ENCODE peak calls at places on chromosomes 16 and 17, in nine cellular contexts. One of them, this sample, is unnamed.

GRCh38 chr16:56807011-56807675 is 57.9 kb upstream of the SLC12A3 start:
- DNase-seq in cardiac muscle cell: peak; percentile 55
- DNase-seq in heart right ventricle: no peak
- DNase-seq in upper lobe of right lung: no peak
- DNase-seq in thoracic aorta: no peak
- DNase-seq in GM23338: no peak
- DNase-seq in H1: no peak
- DNase-seq in endodermal cell: no peak
- DNase-seq in prostate gland: peak; percentile 53
- DNase-seq in this sample: no peak

GRCh38 chr16:73890524-73891500 is 405.8 kb upstream of the PSMD7 start:
- DNase-seq in cardiac muscle cell: peak; percentile 26
- DNase-seq in heart right ventricle: no peak
- DNase-seq in upper lobe of right lung: no peak
- DNase-seq in thoracic aorta: no peak
- DNase-seq in GM23338: peak; percentile 77
- DNase-seq in H1: peak; percentile 49
- DNase-seq in endodermal cell: peak; percentile 79
- DNase-seq in prostate gland: no peak
- DNase-seq in this sample: no peak

GRCh38 chr17:46026045-46026814 is 27.2 kb downstream of the STH start:
- DNase-seq in cardiac muscle cell: no peak
- DNase-seq in heart right ventricle: peak; percentile 32
- DNase-seq in upper lobe of right lung: no peak
- DNase-seq in thoracic aorta: no peak
- DNase-seq in GM23338: peak; percentile 41
- DNase-seq in H1: no peak
- DNase-seq in endodermal cell: peak; percentile 76
- DNase-seq in prostate gland: no peak
- DNase-seq in this sample: no peak

GRCh38 chr16:66948034-66948821 is 12.8 kb upstream of the CES3 start:
- DNase-seq in cardiac muscle cell: no peak
- DNase-seq in heart right ventricle: no peak
- DNase-seq in upper lobe of right lung: no peak
- DNase-seq in thoracic aorta: no peak
- DNase-seq in GM23338: peak; percentile 27
- DNase-seq in H1: no peak
- DNase-seq in endodermal cell: peak; percentile 63
- DNase-seq in prostate gland: no peak
- DNase-seq in this sample: no peak

GRCh38 chr16:50712568-50712914 is 19.1 kb downstream of the NOD2 start:
- DNase-seq in cardiac muscle cell: peak; percentile 90
- DNase-seq in heart right ventricle: no peak
- DNase-seq in upper lobe of right lung: no peak
- DNase-seq in thoracic aorta: no peak
- DNase-seq in GM23338: no peak
- DNase-seq in H1: no peak
- DNase-seq in endodermal cell: no peak
- DNase-seq in prostate gland: no peak
- DNase-seq in this sample: no peak

GRCh38 chr16:57999366-57999970 is 1.0 kb downstream of the ZNF319 start:
- DNase-seq in cardiac muscle cell: no peak
- DNase-seq in heart right ventricle: no peak
- DNase-seq in upper lobe of right lung: no peak
- DNase-seq in thoracic aorta: no peak
- DNase-seq in GM23338: no peak
- DNase-seq in H1: no peak
- DNase-seq in endodermal cell: peak; percentile 67
- DNase-seq in prostate gland: no peak
- DNase-seq in this sample: no peak

GRCh38 chr17:31488264-31488981 is 96.9 kb downstream of the RAB11FIP4 start:
- DNase-seq in cardiac muscle cell: no peak
- DNase-seq in heart right ventricle: no peak
- DNase-seq in upper lobe of right lung: peak; percentile 83
- DNase-seq in thoracic aorta: no peak
- DNase-seq in GM23338: peak; percentile 61
- DNase-seq in H1: no peak
- DNase-seq in endodermal cell: peak; percentile 87
- DNase-seq in prostate gland: no peak
- DNase-seq in this sample: no peak

GRCh38 chr16:27452569-27453475 is 50.8 kb downstream of the IL21R start:
- DNase-seq in cardiac muscle cell: no peak
- DNase-seq in heart right ventricle: no peak
- DNase-seq in upper lobe of right lung: no peak
- DNase-seq in thoracic aorta: no peak
- DNase-seq in GM23338: no peak
- DNase-seq in H1: no peak
- DNase-seq in endodermal cell: no peak
- DNase-seq in prostate gland: no peak
- DNase-seq in this sample: no peak

GRCh38 chr17:53722407-53722806 is 100.3 kb upstream of the KIF2B start:
- DNase-seq in cardiac muscle cell: peak; percentile 98
- DNase-seq in heart right ventricle: no peak
- DNase-seq in upper lobe of right lung: no peak
- DNase-seq in thoracic aorta: no peak
- DNase-seq in GM23338: no peak
- DNase-seq in H1: no peak
- DNase-seq in endodermal cell: no peak
- DNase-seq in prostate gland: no peak
- DNase-seq in this sample: no peak

GRCh38 chr17:79160980-79161621 is 86.5 kb downstream of the ENGASE start:
- DNase-seq in cardiac muscle cell: peak; percentile 26
- DNase-seq in heart right ventricle: no peak
- DNase-seq in upper lobe of right lung: no peak
- DNase-seq in thoracic aorta: no peak
- DNase-seq in GM23338: peak; percentile 43
- DNase-seq in H1: no peak
- DNase-seq in endodermal cell: no peak
- DNase-seq in prostate gland: no peak
- DNase-seq in this sample: no peak

GRCh38 chr16:66574081-66574480 is 5.2 kb upstream of the CMTM2 start:
- DNase-seq in cardiac muscle cell: peak; percentile 37
- DNase-seq in heart right ventricle: no peak
- DNase-seq in upper lobe of right lung: no peak
- DNase-seq in thoracic aorta: no peak
- DNase-seq in GM23338: no peak
- DNase-seq in H1: no peak
- DNase-seq in endodermal cell: no peak
- DNase-seq in prostate gland: no peak
- DNase-seq in this sample: no peak

GRCh38 chr17:72572604-72573491 is 452.0 kb downstream of the SOX9 start:
- DNase-seq in cardiac muscle cell: no peak
- DNase-seq in heart right ventricle: no peak
- DNase-seq in upper lobe of right lung: no peak
- DNase-seq in thoracic aorta: no peak
- DNase-seq in GM23338: no peak
- DNase-seq in H1: no peak
- DNase-seq in endodermal cell: no peak
- DNase-seq in prostate gland: no peak
- DNase-seq in this sample: no peak
- H3K4me1 ChIP-seq in cardiac muscle cell: peaks cover 16% of the 10 kb centered on the region
- H3K4me1 ChIP-seq in heart right ventricle: no peaks in the 10 kb centered on the region
- H3K4me1 ChIP-seq in upper lobe of right lung: no peaks in the 10 kb centered on the region
- H3K4me1 ChIP-seq in thoracic aorta: no peaks in the 10 kb centered on the region
- H3K4me1 ChIP-seq in GM23338: peaks cover 14% of the 10 kb centered on the region
- H3K4me1 ChIP-seq in H1: peaks cover 12% of the 10 kb centered on the region
- H3K4me1 ChIP-seq in endodermal cell: peaks cover 27% of the 10 kb centered on the region
- H3K4me1 ChIP-seq in prostate gland: no peaks in the 10 kb centered on the region
- H3K4me1 ChIP-seq in this sample: peaks cover 8% of the 10 kb centered on the region

DNA sequence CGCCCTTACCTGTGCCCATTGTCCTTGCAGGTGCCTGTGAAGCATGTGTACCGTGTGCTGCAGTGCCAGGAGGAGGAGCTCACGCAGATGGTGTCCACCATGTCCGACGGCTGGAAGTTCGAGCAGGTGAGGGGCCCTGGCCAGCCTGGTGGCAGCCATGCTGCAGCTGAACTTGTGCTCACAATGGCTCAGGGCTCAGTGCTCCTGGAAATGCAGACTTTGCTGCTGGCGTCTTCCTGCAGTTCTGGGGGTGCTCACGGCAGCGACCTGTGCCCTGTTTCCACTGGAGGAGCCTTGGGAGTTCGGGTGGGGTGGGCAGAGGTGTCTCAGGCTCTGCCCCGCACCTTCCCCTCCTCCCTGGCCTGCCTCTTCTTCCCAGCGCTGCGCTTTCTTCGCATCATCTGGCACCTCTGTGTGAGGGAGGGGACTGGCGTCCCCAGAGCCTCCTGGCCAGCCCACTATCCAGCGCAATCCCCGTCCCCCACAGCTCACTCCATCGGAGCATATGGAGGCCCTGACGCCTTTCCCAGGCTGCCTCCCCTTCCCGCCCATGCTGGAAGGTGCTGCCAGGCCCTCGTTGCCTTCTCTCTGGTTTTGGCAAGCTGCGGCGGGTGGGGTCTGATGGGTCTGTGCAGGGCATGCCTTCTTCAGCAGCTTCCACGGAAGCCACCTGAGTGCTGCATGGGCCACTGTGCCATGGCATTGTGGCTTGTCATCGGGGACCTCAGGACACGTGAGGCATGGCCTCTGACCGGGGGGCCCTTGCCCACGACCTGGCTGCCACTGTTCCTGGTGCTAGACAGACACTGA is 17.7 kb downstream of the KCTD5 start:
- DNase-seq in cardiac muscle cell: no peak
- DNase-seq in heart right ventricle: no peak
- DNase-seq in upper lobe of right lung: no peak
- DNase-seq in thoracic aorta: no peak
- DNase-seq in GM23338: no peak
- DNase-seq in H1: no peak
- DNase-seq in endodermal cell: no peak
- DNase-seq in prostate gland: no peak
- DNase-seq in this sample: no peak
- H3K4me1 ChIP-seq in cardiac muscle cell: no peaks in the 10 kb centered on the region
- H3K4me1 ChIP-seq in heart right ventricle: peaks cover 5% of the 10 kb centered on the region
- H3K4me1 ChIP-seq in upper lobe of right lung: no peaks in the 10 kb centered on the region
- H3K4me1 ChIP-seq in thoracic aorta: no peaks in the 10 kb centered on the region
- H3K4me1 ChIP-seq in GM23338: no peaks in the 10 kb centered on the region
- H3K4me1 ChIP-seq in H1: no peaks in the 10 kb centered on the region
- H3K4me1 ChIP-seq in endodermal cell: no peaks in the 10 kb centered on the region
- H3K4me1 ChIP-seq in prostate gland: no peaks in the 10 kb centered on the region
- H3K4me1 ChIP-seq in this sample: no peaks in the 10 kb centered on the region

DNA sequence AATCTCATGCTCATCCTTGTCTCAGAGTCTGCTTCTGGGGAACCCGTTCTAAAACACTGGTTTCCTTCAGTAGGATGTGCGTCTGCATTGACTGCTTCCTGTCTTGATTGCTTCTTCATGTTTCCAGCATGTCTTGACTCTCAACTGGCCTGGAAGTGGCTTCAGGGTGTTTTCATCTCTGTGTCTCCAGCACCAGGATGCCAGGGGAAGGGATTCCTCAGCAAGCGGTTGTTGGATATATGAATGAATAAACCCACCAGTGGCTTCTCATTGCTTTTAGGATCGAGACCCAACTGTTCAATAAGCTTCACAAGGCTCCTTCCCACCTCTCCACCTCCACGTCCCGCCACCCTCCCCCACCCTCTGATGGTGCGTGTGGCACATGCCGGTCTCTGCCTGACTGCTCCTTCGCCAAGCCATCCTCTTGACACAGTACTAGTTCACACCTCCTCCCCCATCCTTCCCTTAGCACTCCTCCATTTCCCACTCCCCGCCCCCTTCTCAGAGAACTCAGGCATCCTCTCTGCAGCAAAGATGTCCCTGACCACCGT is 14.1 kb upstream of the TNS4 start:
- DNase-seq in cardiac muscle cell: no peak
- DNase-seq in heart right ventricle: no peak
- DNase-seq in upper lobe of right lung: peak; percentile 48
- DNase-seq in thoracic aorta: no peak
- DNase-seq in GM23338: no peak
- DNase-seq in H1: no peak
- DNase-seq in endodermal cell: peak; percentile 88
- DNase-seq in prostate gland: no peak
- DNase-seq in this sample: no peak
- H3K4me1 ChIP-seq in cardiac muscle cell: no peaks in the 10 kb centered on the region
- H3K4me1 ChIP-seq in heart right ventricle: no peaks in the 10 kb centered on the region
- H3K4me1 ChIP-seq in upper lobe of right lung: peaks cover 36% of the 10 kb centered on the region
- H3K4me1 ChIP-seq in thoracic aorta: no peaks in the 10 kb centered on the region
- H3K4me1 ChIP-seq in GM23338: peaks cover 5% of the 10 kb centered on the region
- H3K4me1 ChIP-seq in H1: no peaks in the 10 kb centered on the region
- H3K4me1 ChIP-seq in endodermal cell: peaks cover 9% of the 10 kb centered on the region
- H3K4me1 ChIP-seq in prostate gland: no peaks in the 10 kb centered on the region
- H3K4me1 ChIP-seq in this sample: peaks cover 2% of the 10 kb centered on the region

GRCh38 chr16:4316732-4317461 is 1.0 kb downstream of the GLIS2 start:
- DNase-seq in cardiac muscle cell: no peak
- DNase-seq in heart right ventricle: no peak
- DNase-seq in upper lobe of right lung: peak; percentile 90
- DNase-seq in thoracic aorta: no peak
- DNase-seq in GM23338: no peak
- DNase-seq in H1: peak; percentile 77
- DNase-seq in endodermal cell: no peak
- DNase-seq in prostate gland: no peak
- DNase-seq in this sample: no peak
- H3K4me1 ChIP-seq in cardiac muscle cell: peaks cover 37% of the 10 kb centered on the region
- H3K4me1 ChIP-seq in heart right ventricle: peaks cover 51% of the 10 kb centered on the region
- H3K4me1 ChIP-seq in upper lobe of right lung: peaks cover 45% of the 10 kb centered on the region
- H3K4me1 ChIP-seq in thoracic aorta: peaks cover 38% of the 10 kb centered on the region
- H3K4me1 ChIP-seq in GM23338: peaks cover 32% of the 10 kb centered on the region
- H3K4me1 ChIP-seq in H1: peaks cover 39% of the 10 kb centered on the region
- H3K4me1 ChIP-seq in endodermal cell: peaks cover 17% of the 10 kb centered on the region
- H3K4me1 ChIP-seq in prostate gland: peaks cover 7% of the 10 kb centered on the region
- H3K4me1 ChIP-seq in this sample: peaks cover 14% of the 10 kb centered on the region

This sample was measured in iPS DF 6.9.